ENCODE peak calls at places on chromosomes 13 and 19, in seven cellular contexts. G is stomach, C is thoracic aorta, K is SK-N-SH, F is heart right ventricle, Z is IMR-90, D is caudate nucleus. J is an unnamed sample.

GRCh38 chr13:30038884-30039283 is 188.5 kb upstream of the UBL3 start:
- DNase-seq in D (no peak), C (no peak), Z (peak; percentile 60), G (no peak), K (no peak), F (no peak), J (no peak)

GRCh38 chr13:60583911-60584753 is 187.1 kb downstream of the TDRD3 start:
- DNase-seq in F (no peak), C (peak; percentile 5), K (no peak), G (no peak), Z (peak; percentile 73), D (no peak), J (no peak)

GRCh38 chr19:56400485-56400884 is 3.6 kb upstream of the ZNF583 start:
- DNase-seq in C (no peak), G (no peak), K (no peak), D (no peak), Z (no peak), F (no peak), J (no peak)

GRCh38 chr13:27353166-27353583 is 71.2 kb upstream of the GTF3A start:
- DNase-seq in F (no peak), D (no peak), K (no peak), C (no peak), Z (peak; percentile 88), G (no peak), J (no peak)

GRCh38 chr19:46471778-46472543 is 598 bp upstream of the PNMA8A start:
- DNase-seq in D (no peak), G (no peak), F (no peak), K (no peak), C (no peak), Z (no peak), J (no peak)

GRCh38 chr13:101529419-101529818 is 76.9 kb downstream of the ITGBL1 start:
- DNase-seq in K (no peak), D (no peak), G (no peak), F (no peak), C (no peak), Z (peak; percentile 90), J (peak; percentile 14)

GRCh38 chr13:76792680-76793334 is 93.4 kb downstream of the KCTD12 start:
- DNase-seq in C (no peak), K (no peak), G (no peak), Z (peak; percentile 66), D (no peak), F (no peak), J (no peak)

GRCh38 chr13:83182845-83183244 is 699.4 kb downstream of the SLITRK1 start:
- DNase-seq in K (no peak), G (no peak), F (no peak), Z (no peak), C (no peak), D (no peak), J (no peak)

GRCh38 chr19:12611361-12611699 is 610 bp downstream of the ZNF791 start:
- DNase-seq in G (peak; percentile 74), D (peak; percentile 26), F (peak; percentile 61), K (peak; percentile 81), Z (peak; percentile 74), C (peak; percentile 38), J (no peak)

GRCh38 chr13:94765814-94766213 is 53.5 kb upstream of the SOX21 start:
- DNase-seq in F (no peak), G (no peak), Z (no peak), C (no peak), D (no peak), K (no peak), J (no peak)

GRCh38 chr13:33717775-33718174 is 100.2 kb upstream of the RFC3 start:
- DNase-seq in Z (peak; percentile 13), D (no peak), K (no peak), F (no peak), G (no peak), C (no peak), J (no peak)

GRCh38 chr19:46841458-46842083 is 9.1 kb downstream of the AP2S1 start:
- DNase-seq in D (no peak), G (peak; percentile 35), C (peak; percentile 47), Z (peak; percentile 52), F (peak; percentile 73), K (no peak), J (no peak)

GRCh38 chr19:29154163-29154562 is 58.8 kb downstream of the UQCRFS1 start:
- DNase-seq in Z (no peak), K (no peak), D (no peak), G (no peak), C (no peak), F (no peak), J (no peak)

GRCh38 chr19:1247747-1248453 is 483 bp upstream of the MIDN start:
- DNase-seq in C (no peak), G (peak; percentile 73), K (peak; percentile 60), F (peak; percentile 80), D (no peak), Z (peak; percentile 70), J (no peak)

GRCh38 chr13:41470187-41470586 is 12.8 kb downstream of the RGCC start:
- DNase-seq in F (no peak), D (no peak), Z (no peak), C (no peak), G (no peak), K (no peak), J (no peak)

GRCh38 chr13:112905086-112905485 is 63.9 kb upstream of the MCF2L start:
- DNase-seq in K (no peak), G (no peak), F (no peak), Z (no peak), C (no peak), D (no peak), J (no peak)

GRCh38 chr13:45747071-45747470 is 45.0 kb downstream of the CBY2 start:
- DNase-seq in G (no peak), C (no peak), Z (no peak), D (no peak), K (no peak), F (no peak), J (no peak)

GRCh38 chr13:54092686-54093085 is 1064.1 kb downstream of the OLFM4 start:
- DNase-seq in K (no peak), G (no peak), F (no peak), D (no peak), Z (no peak), C (no peak), J (no peak)

GRCh38 chr19:10895920-10896319 is 24.6 kb downstream of the CARM1 start:
- DNase-seq in F (no peak), D (no peak), G (no peak), C (no peak), K (no peak), Z (no peak), J (no peak)

GRCh38 chr19:46478356-46478986 is 7.1 kb upstream of the PNMA8A start:
- DNase-seq in F (no peak), Z (peak; percentile 80), G (no peak), K (peak; percentile 66), D (peak; percentile 31), C (no peak), J (no peak)

GRCh38 chr19:15456871-15457700 is 7.3 kb downstream of the RASAL3 start:
- DNase-seq in D (no peak), G (no peak), F (no peak), Z (no peak), C (no peak), K (no peak), J (no peak)

DNA sequence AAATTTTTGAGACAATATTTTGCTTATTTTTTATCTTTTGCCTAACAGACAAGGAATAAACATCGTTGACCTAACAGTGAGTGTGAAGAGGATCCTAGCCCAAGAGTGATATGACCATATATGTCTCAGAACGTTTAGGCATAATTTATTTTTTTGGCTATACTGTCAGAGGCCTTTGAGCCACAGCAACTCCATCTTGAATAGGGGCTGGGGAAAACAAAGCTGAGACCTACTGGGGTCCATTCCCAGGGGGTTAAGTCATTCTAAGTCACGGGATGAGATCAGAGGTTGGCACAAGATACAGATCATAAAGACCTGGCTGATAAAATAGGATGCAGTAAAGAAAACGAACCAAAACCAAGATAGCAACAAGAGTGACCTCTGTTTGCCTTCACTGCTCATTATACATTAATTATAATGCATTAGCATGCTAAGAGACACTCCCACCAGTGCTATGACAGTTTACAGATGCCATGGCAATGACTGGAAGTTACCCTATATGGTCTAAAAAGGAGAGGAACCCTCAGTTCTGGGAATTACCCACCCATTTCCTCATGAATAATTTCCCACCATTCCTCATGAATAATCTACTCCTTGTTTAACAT is 510.8 kb upstream of the PCDH9 start:
- DNase-seq in F (no peak), G (no peak), K (no peak), C (no peak), Z (no peak), D (no peak), J (no peak)
- H3K27ac ChIP-seq in F (no peak overlapping the region), G (no peak overlapping the region), K (no peak overlapping the region), C (no peak overlapping the region), Z (no peak overlapping the region), D (no peak overlapping the region), J (no peak overlapping the region)

DNA sequence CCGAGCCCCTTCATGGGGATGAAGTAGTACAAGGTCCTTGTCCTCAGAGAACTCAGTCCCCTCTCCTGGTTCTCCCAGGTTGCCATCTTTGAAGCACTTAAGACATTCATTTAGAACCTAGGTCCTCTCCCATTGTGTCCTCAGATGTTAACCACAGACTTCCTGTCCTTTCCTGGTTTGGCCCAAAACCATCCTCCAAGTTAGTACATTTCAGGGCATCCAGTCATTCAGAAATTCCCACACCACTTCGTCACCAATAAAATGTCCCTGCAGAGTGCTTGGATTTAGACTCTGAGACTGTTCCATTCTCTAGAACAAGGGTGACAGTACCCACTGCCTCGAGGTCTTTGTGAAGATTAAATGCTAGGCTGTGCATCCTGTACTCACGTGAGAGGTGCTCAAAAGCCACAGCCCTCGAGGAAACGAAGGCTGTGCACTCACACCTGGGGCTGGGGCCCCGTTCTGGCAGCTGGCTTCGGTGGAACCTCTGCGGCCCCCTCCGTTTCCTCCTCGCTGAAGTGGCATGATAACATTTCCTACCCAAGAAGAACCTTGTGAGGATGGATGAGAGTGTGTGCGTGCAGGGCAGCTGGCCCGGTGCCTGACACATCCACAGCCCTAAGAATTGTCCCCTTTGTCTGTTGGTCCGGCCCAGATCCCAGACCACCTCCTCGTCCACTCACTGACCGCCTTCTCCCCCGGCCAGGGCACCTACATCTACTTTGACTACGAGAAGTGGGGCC is 4.7 kb downstream of the LENG1 start:
- DNase-seq in K (no peak), G (no peak), D (no peak), Z (no peak), F (no peak), C (no peak), J (no peak)
- H3K27ac ChIP-seq in K (no peak overlapping the region), G (no peak overlapping the region), D (no peak overlapping the region), Z (no peak overlapping the region), F (no peak overlapping the region), C (no peak overlapping the region), J (peak overlapping the region; percentile 9)

DNA sequence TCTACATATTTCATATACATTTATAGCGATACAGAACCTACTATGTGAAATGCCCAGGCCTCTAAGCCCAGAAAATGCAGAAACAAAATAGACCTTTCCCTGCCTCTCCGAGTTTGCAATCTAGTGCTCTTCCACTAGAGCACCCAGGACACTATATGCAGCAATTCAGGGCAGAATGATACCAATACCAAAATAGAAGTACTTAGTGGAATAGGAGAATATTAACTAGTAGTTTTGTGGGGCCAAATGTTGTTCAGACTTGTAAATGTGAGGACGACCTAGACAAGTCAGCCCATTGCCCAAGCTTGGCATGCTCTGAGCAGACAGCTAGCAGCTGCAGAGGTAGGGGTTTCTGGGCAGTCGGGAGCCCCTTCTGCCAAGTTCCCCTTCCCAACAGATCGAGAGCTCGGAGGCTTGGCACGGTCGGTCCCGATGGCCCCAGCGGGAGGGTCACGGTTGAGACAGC is 35.8 kb upstream of the FLT1 start:
- DNase-seq in C (no peak), G (no peak), Z (no peak), F (no peak), D (no peak), K (no peak), J (no peak)
- H3K27ac ChIP-seq in C (no peak overlapping the region), G (no peak overlapping the region), Z (no peak overlapping the region), F (peak overlapping the region; percentile 91), D (no peak overlapping the region), K (no peak overlapping the region), J (no peak overlapping the region)

GRCh38 chr19:13985771-13986347 is 20.3 kb downstream of the RFX1 start:
- DNase-seq in D (no peak), F (no peak), Z (no peak), C (no peak), K (no peak), G (no peak), J (no peak)
- H3K27ac ChIP-seq in D (peak overlapping the region; percentile 80), F (peak overlapping the region; percentile 89), Z (peak overlapping the region; percentile 35), C (peak overlapping the region; percentile 77), K (peak overlapping the region; percentile 73), G (peak overlapping the region; percentile 85), J (no peak overlapping the region)